ENCODE peak calls at places on chromosome 20, in eight cellular contexts. T is SJCRH30; S is EH; M is germinal center; E is stimulated activated CD4-positive, alpha-beta T cell treated with anti-CD3 and anti-CD28 coated beads, Interleukin-2, amount 100 ng/mL, for 48 hours; V is HS-5; B is effector memory CD8-positive, alpha-beta T cell; I is NCI-H1417. O is an unnamed sample.

GRCh38 chr20:64119681-64120341 is 12.4 kb upstream of the NPBWR2 start:
- DNase-seq in S (no peak), I (no peak), M (no peak), V (peak), T (peak), B (no peak), E (no peak), O (no peak)

GRCh38 chr20:24718277-24718676 is 230.8 kb upstream of the CST7 start:
- DNase-seq in M (no peak), T (no peak), I (no peak), B (no peak), E (no peak), S (no peak), V (no peak), O (no peak)

GRCh38 chr20:48096957-48097890 is 311.9 kb upstream of the SULF2 start:
- DNase-seq in I (no peak), V (no peak), E (no peak), S (no peak), B (no peak), T (peak), M (no peak), O (no peak)

GRCh38 chr20:38665886-38666285 is 58.4 kb upstream of the SLC32A1 start:
- DNase-seq in M (no peak), I (no peak), E (no peak), T (no peak), V (no peak), S (no peak), B (no peak), O (no peak)

GRCh38 chr20:52493177-52493711 is 301.7 kb upstream of the ZFP64 start:
- DNase-seq in B (no peak), E (no peak), I (peak), T (no peak), V (peak), S (peak), M (no peak), O (peak)

GRCh38 chr20:1467355-1468116 is 887 bp upstream of the NSFL1C start:
- DNase-seq in V (no peak), S (no peak), M (peak), T (no peak), E (no peak), I (no peak), B (no peak), O (peak)

GRCh38 chr20:63042448-63043071 is 35.8 kb upstream of the BHLHE23 start:
- DNase-seq in T (no peak), V (no peak), B (no peak), I (no peak), M (no peak), E (no peak), S (no peak), O (no peak)

GRCh38 chr20:48725589-48725991 is 102.2 kb downstream of the PREX1 start:
- DNase-seq in I (no peak), E (no peak), M (no peak), S (peak), V (peak), T (peak), B (no peak), O (no peak)

O was measured in small intestine.